ENCODE peak calls at places on chromosome 22, in five cellular contexts. U, V, P, B and N are unnamed samples.

GRCh38 chr22:46815132-46815531 is 52.7 kb downstream of the TBC1D22A start:
- DNase-seq in U (no peak), V (no peak), P (no peak), B (no peak), N (no peak)

GRCh38 chr22:20552450-20552894 is 45.1 kb downstream of the MED15 start:
- DNase-seq in U (peak), V (no peak), P (peak), B (peak), N (no peak)

GRCh38 chr22:21074092-21074715 is 28.5 kb downstream of the LRRC74B start:
- DNase-seq in U (no peak), V (peak), P (no peak), B (no peak), N (no peak)

GRCh38 chr22:24099661-24100060 is 81.6 kb upstream of the SUSD2 start:
- DNase-seq in U (no peak), V (no peak), P (peak), B (no peak), N (no peak)

GRCh38 chr22:47621253-47621652 is 858.8 kb downstream of the TBC1D22A start:
- DNase-seq in U (no peak), V (no peak), P (no peak), B (no peak), N (no peak)

GRCh38 chr22:38967451-38968450 is 10.3 kb downstream of the APOBEC3A start:
- DNase-seq in U (peak), V (no peak), P (peak), B (peak), N (no peak)

GRCh38 chr22:33832558-33833151 is 87.6 kb downstream of the LARGE1 start:
- DNase-seq in U (peak), V (no peak), P (no peak), B (no peak), N (no peak)

GRCh38 chr22:40714514-40714966 is 35.3 kb downstream of the MCHR1 start:
- DNase-seq in U (no peak), V (peak), P (no peak), B (no peak), N (no peak)

GRCh38 chr22:41401781-41402648 is 20.3 kb downstream of the TEF start:
- DNase-seq in U (peak), V (peak), P (peak), B (no peak), N (no peak)

GRCh38 chr22:38347181-38347943 is 30.1 kb upstream of the CSNK1E start:
- DNase-seq in U (peak), V (no peak), P (no peak), B (no peak), N (no peak)

GRCh38 chr22:40620464-40621046 is 16.0 kb downstream of the MRTFA start:
- DNase-seq in U (no peak), V (no peak), P (no peak), B (no peak), N (no peak)

GRCh38 chr22:38866399-38867123 is 5.5 kb downstream of the CBX6 start:
- DNase-seq in U (no peak), V (no peak), P (peak), B (no peak), N (no peak)

GRCh38 chr22:25105817-25106650 is 93.6 kb upstream of the CRYBB3 start:
- DNase-seq in U (no peak), V (no peak), P (no peak), B (no peak), N (no peak)

GRCh38 chr22:24164823-24165379 is 16.4 kb upstream of the SUSD2 start:
- DNase-seq in U (no peak), V (no peak), P (no peak), B (no peak), N (no peak)

GRCh38 chr22:24494535-24495364 is at the start of gene UPB1:
- DNase-seq in U (no peak), V (no peak), P (no peak), B (no peak), N (no peak)

GRCh38 chr22:40183029-40183581 is 5.4 kb downstream of the TNRC6B start:
- DNase-seq in U (peak), V (peak), P (no peak), B (no peak), N (no peak)

GRCh38 chr22:22111267-22111751 is 128.7 kb upstream of the TOP3B start:
- DNase-seq in U (no peak), V (peak), P (no peak), B (no peak), N (no peak)

DNA sequence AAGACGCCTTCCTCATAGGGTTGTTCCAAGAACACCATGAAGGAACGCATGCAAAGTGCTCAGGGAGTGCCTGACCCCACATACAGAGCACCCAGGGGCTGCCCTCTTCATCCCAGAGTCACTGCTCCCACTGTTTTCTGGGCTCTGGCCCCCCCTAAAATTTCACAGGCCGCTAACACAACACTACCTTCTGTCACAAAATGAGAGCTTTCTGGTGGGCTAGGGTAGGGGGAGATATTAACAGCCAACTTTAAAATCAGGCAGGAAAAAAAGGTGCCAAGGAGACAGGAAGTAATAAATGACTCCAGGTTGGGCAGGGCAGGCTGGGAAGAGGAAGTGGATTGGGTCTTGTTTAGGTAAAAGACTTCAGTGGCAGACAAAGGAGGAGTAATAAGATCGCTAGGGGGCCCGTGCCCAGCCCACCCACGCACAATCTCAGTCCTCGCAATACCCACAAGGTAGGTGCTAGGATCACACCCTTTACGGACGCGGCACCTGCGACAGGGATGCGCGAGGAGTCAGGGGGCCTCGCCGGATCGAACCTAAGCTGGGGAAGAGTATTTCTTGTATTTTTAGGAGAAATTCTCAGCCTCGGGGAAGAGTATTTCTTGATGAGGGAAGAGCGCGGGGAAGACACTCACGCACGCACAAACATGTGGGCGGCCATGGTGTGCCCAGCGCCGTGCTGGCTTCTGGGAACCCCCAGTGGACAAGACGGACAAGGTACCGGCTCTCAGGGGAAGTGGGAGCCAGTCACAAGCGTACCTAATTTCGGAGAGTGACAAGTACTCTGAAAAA is 911 bp upstream of the FAM118A start:
- DNase-seq in U (no peak), V (no peak), P (no peak), B (no peak), N (no peak)
- TF ChIP-seq CTCF in U (no peak), V (no peak), P (no peak), B (no peak), N (no peak)

DNA sequence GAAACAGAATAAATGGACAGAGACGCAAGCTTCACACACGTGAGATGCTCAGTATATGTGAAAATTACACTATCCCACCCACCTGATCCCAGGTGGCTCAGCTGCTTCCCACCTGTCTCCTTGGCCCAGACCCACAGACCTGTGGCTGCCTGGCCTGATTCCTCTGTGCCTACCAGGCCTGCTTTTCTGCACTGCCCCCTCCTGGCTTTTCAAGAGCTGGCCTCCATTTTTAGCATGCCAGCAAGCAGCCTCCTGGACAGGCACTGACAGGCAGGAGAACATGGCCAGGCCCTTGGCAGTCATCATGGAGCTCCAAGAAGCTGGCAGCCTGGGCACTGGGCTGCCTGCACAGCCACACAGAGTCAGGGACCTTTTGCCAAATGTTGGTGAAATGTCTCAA is 79.5 kb upstream of the HMGXB4 start:
- DNase-seq in U (no peak), V (no peak), P (no peak), B (no peak), N (no peak)
- TF ChIP-seq CTCF in U (no peak), V (no peak), P (no peak), B (no peak), N (no peak)

GRCh38 chr22:36946436-36947158 is 33.2 kb downstream of the CSF2RB start:
- DNase-seq in U (no peak), V (no peak), P (no peak), B (no peak), N (no peak)
- TF ChIP-seq CTCF in U (no peak), V (peak), P (no peak), B (no peak), N (no peak)

DNA sequence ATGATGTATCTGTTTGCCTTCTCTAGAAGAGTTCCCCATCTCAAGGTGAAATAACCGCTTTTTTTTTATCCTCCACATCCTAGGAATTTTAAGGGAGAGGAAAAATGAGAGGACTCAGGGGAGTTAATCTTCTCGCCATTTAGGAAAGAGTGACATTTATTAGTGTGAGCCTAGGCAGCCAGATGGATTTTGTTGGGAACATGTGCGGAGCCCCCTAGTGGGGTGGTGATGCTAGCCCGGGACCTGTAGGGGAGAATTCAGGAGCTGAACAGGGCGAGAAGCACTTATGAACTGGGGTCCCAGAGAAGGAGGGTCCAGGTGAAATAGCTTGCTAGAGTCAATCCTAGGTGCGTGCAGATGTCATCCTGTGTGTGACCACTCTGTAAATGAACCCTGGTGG is 10.7 kb downstream of the IL17RA start:
- DNase-seq in U (no peak), V (no peak), P (no peak), B (no peak), N (no peak)
- TF ChIP-seq CTCF in U (peak), V (peak), P (no peak), B (no peak), N (no peak)

GRCh38 chr22:49931863-49932262 is 13.4 kb downstream of the CRELD2 start:
- DNase-seq in U (no peak), V (no peak), P (no peak), B (no peak), N (no peak)

GRCh38 chr22:49928571-49929552 is 10.4 kb downstream of the CRELD2 start:
- DNase-seq in U (no peak), V (no peak), P (no peak), B (no peak), N (no peak)

GRCh38 chr22:49929553-49929979 is 11.1 kb downstream of the CRELD2 start:
- DNase-seq in U (peak), V (peak), P (no peak), B (no peak), N (peak)

GRCh38 chr22:49930128-49930527 is 11.7 kb downstream of the CRELD2 start:
- DNase-seq in U (peak), V (no peak), P (no peak), B (no peak), N (no peak)

DNA sequence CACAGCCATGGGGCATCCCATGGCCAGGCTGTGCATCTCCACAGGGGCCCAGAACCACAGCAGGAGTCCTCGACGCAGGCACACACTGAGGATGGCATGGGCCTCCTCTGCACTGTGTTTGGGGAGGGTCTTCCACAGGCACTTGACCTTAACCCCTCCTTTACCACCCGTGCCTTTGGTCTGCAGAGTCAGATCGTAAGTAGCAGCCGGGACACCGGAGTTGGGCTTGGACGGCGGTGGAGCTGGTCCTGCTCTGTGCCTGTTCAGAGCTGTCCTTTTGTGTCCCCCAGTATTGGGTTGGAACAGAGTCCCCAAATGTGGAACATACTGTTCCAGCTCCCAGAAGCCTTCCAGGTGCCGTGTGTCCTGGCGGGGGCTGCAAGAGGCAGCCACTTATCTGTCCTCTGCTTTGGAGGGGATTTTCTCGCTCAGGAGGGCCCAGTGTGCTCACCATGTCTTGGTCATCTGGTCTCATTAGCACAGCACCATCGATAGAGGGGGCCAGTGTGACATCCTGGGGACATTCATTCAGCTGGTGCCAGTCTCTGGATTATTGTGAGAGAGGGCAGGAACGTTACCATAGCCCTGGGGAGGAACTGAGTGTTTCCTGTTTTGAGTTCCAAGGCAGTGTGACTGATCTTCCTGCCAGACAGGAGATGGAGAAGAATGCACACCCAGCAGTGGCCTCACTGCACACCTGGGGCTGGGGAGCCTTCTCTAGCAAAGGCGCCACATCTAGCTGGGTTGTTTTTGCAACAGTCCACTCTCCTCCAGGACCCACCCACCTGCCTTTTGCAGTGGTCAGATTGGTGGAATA is 12.4 kb downstream of the CRELD2 start:
- DNase-seq in U (peak), V (peak), P (peak), B (peak), N (no peak)
- TF ChIP-seq CTCF in U (peak), V (peak), P (peak), B (no peak), N (peak)

DNA sequence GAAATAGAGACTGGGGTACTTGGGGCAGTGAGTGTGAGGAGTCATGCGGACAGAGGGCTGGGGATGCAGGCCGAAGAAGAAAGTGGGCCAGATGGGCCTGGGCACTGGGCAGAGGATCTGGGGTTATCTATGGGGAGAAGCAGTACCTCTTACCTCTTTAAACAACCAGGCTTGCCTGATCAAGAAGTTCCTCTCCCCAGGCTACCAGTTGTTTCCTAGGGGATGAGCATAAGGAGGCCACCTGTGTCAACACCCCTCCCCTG is 98.4 kb upstream of the PITPNB start:
- DNase-seq in U (no peak), V (no peak), P (no peak), B (no peak), N (no peak)
- TF ChIP-seq CTCF in U (no peak), V (no peak), P (no peak), B (no peak), N (no peak)

GRCh38 chr22:50606126-50606525 is 5.5 kb downstream of the MAPK8IP2 start:
- DNase-seq in U (peak), V (no peak), P (no peak), B (no peak), N (no peak)
- TF ChIP-seq CTCF in U (no peak), V (no peak), P (no peak), B (no peak), N (no peak)

GRCh38 chr22:27488456-27489224 is 312.9 kb downstream of the MN1 start:
- DNase-seq in U (peak), V (no peak), P (peak), B (no peak), N (no peak)
- TF ChIP-seq CTCF in U (peak), V (no peak), P (peak), B (no peak), N (no peak)

DNA sequence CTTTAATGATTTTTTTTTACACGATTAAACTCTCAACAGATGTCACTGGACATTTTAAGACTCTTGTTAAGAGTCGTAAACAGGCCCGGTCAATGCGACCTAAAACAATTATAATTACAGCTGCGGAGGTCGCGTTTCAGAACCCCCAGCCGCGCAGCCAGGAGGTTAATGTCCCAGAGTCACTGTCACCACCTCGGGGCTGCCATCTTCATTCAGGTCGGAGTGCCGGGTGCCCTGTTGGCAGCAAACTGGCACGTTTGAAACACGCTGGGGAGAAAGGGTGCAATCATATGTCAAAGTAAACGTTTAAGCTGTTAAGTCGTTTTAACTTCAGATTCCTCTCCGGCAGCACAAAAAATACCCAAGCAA is 711 bp upstream of the PHF21B start:
- DNase-seq in U (no peak), V (no peak), P (no peak), B (no peak), N (no peak)
- TF ChIP-seq CTCF in U (no peak), V (no peak), P (no peak), B (no peak), N (no peak)

GRCh38 chr22:30947821-30948454 is 20.6 kb downstream of the MORC2 start:
- DNase-seq in U (no peak), V (no peak), P (no peak), B (no peak), N (no peak)

GRCh38 chr22:30947163-30947820 is 21.3 kb downstream of the MORC2 start:
- DNase-seq in U (no peak), V (no peak), P (peak), B (peak), N (no peak)

GRCh38 chr22:30949934-30950660 is 18.5 kb downstream of the MORC2 start:
- DNase-seq in U (no peak), V (no peak), P (no peak), B (no peak), N (no peak)

GRCh38 chr22:30946354-30946753 is 22.2 kb downstream of the MORC2 start:
- DNase-seq in U (no peak), V (no peak), P (no peak), B (no peak), N (no peak)

GRCh38 chr22:30948930-30949342 is 19.6 kb downstream of the MORC2 start:
- DNase-seq in U (no peak), V (no peak), P (no peak), B (no peak), N (no peak)
- TF ChIP-seq CTCF in U (no peak), V (no peak), P (no peak), B (no peak), N (no peak)